ENCODE peak calls at places on chromosomes 2 and 18, in six cellular contexts. P is kidney epithelial cell, U is endothelial cell of umbilical vein, H is lower lobe of right lung, I is heart left ventricle, M is mesendoderm. E is an unnamed sample.

GRCh38 chr2:236610991-236611821 is 41.6 kb downstream of the ACKR3 start:
- DNase-seq in H (no peak), M (no peak), I (no peak), U (no peak), P (no peak), E (peak; percentile 16)

GRCh38 chr2:231611273-231612198 is 18.9 kb downstream of the TEX44 start:
- DNase-seq in M (peak; percentile 87), U (peak; percentile 55), H (no peak), P (peak; percentile 68), I (no peak), E (peak; percentile 95)

GRCh38 chr2:127659408-127660290 is 13.7 kb downstream of the GPR17 start:
- DNase-seq in M (no peak), H (peak; percentile 48), I (peak; percentile 72), U (peak; percentile 79), P (no peak), E (no peak)

GRCh38 chr2:21781962-21782361 is 658.2 kb downstream of the TDRD15 start:
- DNase-seq in U (no peak), M (no peak), I (no peak), P (no peak), H (no peak), E (no peak)

GRCh38 chr2:100625731-100626130 is 62.9 kb downstream of the PDCL3 start:
- DNase-seq in U (no peak), I (no peak), P (no peak), H (no peak), M (no peak), E (no peak)

GRCh38 chr2:23544589-23545295 is 159.8 kb downstream of the KLHL29 start:
- DNase-seq in P (no peak), U (peak; percentile 82), M (no peak), H (no peak), I (no peak), E (no peak)

GRCh38 chr2:38610851-38611801 is 8.4 kb upstream of the HNRNPLL start:
- DNase-seq in H (no peak), I (no peak), P (no peak), M (no peak), U (peak; percentile 16), E (no peak)

GRCh38 chr2:231050018-231050901 is 6.4 kb upstream of the PSMD1 start:
- DNase-seq in I (no peak), U (no peak), P (no peak), H (no peak), M (no peak), E (no peak)

GRCh38 chr18:3596324-3597158 is 146.6 kb downstream of the TGIF1 start:
- DNase-seq in M (peak; percentile 86), I (peak; percentile 70), H (peak; percentile 62), P (no peak), U (peak; percentile 76), E (no peak)

GRCh38 chr2:108621689-108622681 is 87.7 kb downstream of the LIMS1 start:
- DNase-seq in I (no peak), M (peak; percentile 70), P (no peak), H (no peak), U (no peak), E (no peak)

GRCh38 chr2:206068207-206068606 is 17.8 kb downstream of the INO80D start:
- DNase-seq in U (no peak), I (no peak), M (no peak), P (no peak), H (no peak), E (no peak)

GRCh38 chr2:206069417-206069816 is 16.6 kb downstream of the INO80D start:
- DNase-seq in U (no peak), H (no peak), I (no peak), P (no peak), M (no peak), E (no peak)

DNA sequence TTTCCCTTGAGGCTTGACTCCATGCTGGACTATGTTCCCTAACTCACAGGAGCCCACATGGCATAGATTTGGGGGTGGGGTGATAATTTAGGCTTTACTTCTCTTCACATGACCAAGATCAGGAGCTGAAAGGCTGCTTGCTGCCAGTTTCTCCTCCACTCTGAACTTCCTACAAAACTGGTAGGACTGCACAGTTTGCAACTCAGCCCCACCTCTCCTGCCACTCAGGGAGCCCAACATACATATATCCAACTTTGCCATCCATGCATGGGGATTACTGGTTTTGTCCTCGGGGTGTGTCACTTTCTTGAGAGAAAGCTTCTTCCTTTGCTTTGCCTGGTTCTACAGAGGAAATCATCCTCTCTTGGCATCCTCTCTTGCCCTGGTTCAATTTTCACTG is 14.1 kb downstream of the INO80D start:
- DNase-seq in H (no peak), I (no peak), P (no peak), U (no peak), M (no peak), E (no peak)
- H3K27me3 ChIP-seq in H (no peaks in the 10 kb centered on the region), I (no peaks in the 10 kb centered on the region), P (no peaks in the 10 kb centered on the region), U (no peaks in the 10 kb centered on the region), M (no peaks in the 10 kb centered on the region), E (no peaks in the 10 kb centered on the region)

DNA sequence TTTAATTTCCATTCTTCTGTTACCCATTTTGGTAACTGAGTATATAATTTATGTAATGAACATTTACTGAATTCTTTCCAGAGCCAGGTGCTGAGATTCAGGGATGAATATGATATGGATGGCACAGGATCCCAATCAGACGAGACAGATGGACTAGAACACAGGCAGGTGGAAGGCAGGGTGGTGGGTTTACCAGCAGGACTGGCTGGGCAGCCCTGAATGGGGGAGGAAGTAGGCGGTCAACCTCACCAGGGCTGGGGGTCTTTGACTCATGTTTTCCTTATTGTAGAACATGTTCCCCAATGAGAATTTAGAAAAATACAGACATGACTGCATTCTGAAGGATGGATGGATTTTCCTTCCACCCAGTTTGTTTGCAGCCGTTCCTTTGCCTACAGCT is 80.3 kb downstream of the CIB4 start:
- DNase-seq in M (no peak), P (no peak), H (no peak), U (no peak), I (no peak), E (no peak)
- H3K27me3 ChIP-seq in M (no peaks in the 10 kb centered on the region), P (peaks cover 68% of the 10 kb centered on the region), H (peaks cover 78% of the 10 kb centered on the region), U (peaks cover 46% of the 10 kb centered on the region), I (peaks cover 23% of the 10 kb centered on the region), E (peaks cover 94% of the 10 kb centered on the region)

GRCh38 chr2:118843492-118844132 is 3.8 kb downstream of the EN1 start:
- DNase-seq in M (no peak), H (no peak), I (no peak), P (no peak), U (no peak), E (no peak)
- H3K27me3 ChIP-seq in M (peaks cover 82% of the 10 kb centered on the region), H (peaks cover 98% of the 10 kb centered on the region), I (peaks cover 96% of the 10 kb centered on the region), P (peaks cover 88% of the 10 kb centered on the region), U (peaks cover 83% of the 10 kb centered on the region), E (peaks cover 93% of the 10 kb centered on the region)

GRCh38 chr2:13066673-13067072 is 349.9 kb downstream of the TRIB2 start:
- DNase-seq in U (no peak), M (no peak), I (no peak), P (no peak), H (no peak), E (no peak)

GRCh38 chr2:13067508-13067907 is 350.8 kb downstream of the TRIB2 start:
- DNase-seq in I (no peak), H (no peak), M (no peak), P (no peak), U (no peak), E (no peak)
- H3K27me3 ChIP-seq in I (no peaks in the 10 kb centered on the region), H (no peaks in the 10 kb centered on the region), M (no peaks in the 10 kb centered on the region), P (no peaks in the 10 kb centered on the region), U (no peaks in the 10 kb centered on the region), E (no peaks in the 10 kb centered on the region)